ENCODE peak calls at places on chromosomes 11 and 22, in four cellular contexts. A, O, T and X are unnamed samples.
A peak's percentile ranks its signal among the peaks of the same experiment; 100 is the strongest.

GRCh38 chr11:125833016-125833415 is at the start of gene PATE4:
- DNase-seq in A (no peak), O (no peak), T (no peak), X (no peak)

GRCh38 chr22:46171940-46172339 is 21.6 kb downstream of the PPARA start:
- DNase-seq in A (peak; percentile 51), O (no peak), T (peak; percentile 79), X (no peak)

GRCh38 chr22:32127904-32128303 is 31.2 kb downstream of the C22orf42 start:
- DNase-seq in A (no peak), O (no peak), T (no peak), X (no peak)

GRCh38 chr11:110850846-110851245 is 138.6 kb upstream of the ARHGAP20 start:
- DNase-seq in A (no peak), O (no peak), T (no peak), X (no peak)

GRCh38 chr11:4025957-4026324 is 68.7 kb upstream of the RRM1 start:
- DNase-seq in A (peak; percentile 28), O (no peak), T (no peak), X (no peak)

GRCh38 chr11:1202154-1202775 is 20.6 kb upstream of the MUC5B start:
- DNase-seq in A (no peak), O (no peak), T (no peak), X (no peak)

GRCh38 chr11:19628018-19628417 is 84.6 kb upstream of the NAV2 start:
- DNase-seq in A (peak; percentile 76), O (no peak), T (no peak), X (peak; percentile 13)

GRCh38 chr11:2522636-2523255 is 77.9 kb downstream of the KCNQ1 start:
- DNase-seq in A (no peak), O (no peak), T (peak; percentile 1), X (no peak)

GRCh38 chr11:15742626-15743243 is 613.6 kb downstream of the SOX6 start:
- DNase-seq in A (no peak), O (no peak), T (peak; percentile 41), X (no peak)

GRCh38 chr22:40418366-40419201 is 48.2 kb downstream of the SGSM3 start:
- DNase-seq in A (peak; percentile 56), O (no peak), T (no peak), X (no peak)

GRCh38 chr11:40293655-40294342 is 1165.7 kb downstream of the LRRC4C start:
- DNase-seq in A (peak; percentile 96), O (no peak), T (peak; percentile 51), X (peak; percentile 56)

GRCh38 chr22:33539902-33540751 is 380.1 kb downstream of the LARGE1 start:
- DNase-seq in A (peak; percentile 12), O (no peak), T (peak; percentile 75), X (peak; percentile 37)

GRCh38 chr11:109306322-109306721 is 115.7 kb upstream of the C11orf87 start:
- DNase-seq in A (no peak), O (no peak), T (no peak), X (no peak)

DNA sequence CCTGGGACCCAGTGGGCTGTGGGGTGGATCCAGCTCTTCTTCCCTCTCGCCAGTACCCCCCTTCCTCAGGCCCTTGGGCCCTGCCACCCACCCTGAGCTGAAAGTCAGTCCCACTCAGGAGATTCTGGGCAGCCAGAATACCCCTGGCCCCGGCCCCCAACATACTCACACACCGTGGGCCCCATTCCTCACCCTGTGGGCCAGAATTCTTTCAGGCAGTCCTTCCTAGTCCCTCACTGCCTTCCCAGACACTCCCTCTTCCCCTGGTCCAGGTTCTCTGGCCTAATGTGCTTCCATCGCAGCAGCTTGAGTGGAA is 3.2 kb upstream of the POLD4 start:
- DNase-seq in A (no peak), O (no peak), T (no peak), X (no peak)
- H3K4me3 ChIP-seq in A (no peak overlapping the region), O (no peak overlapping the region), T (no peak overlapping the region), X (no peak overlapping the region)

GRCh38 chr11:58923300-58923788 is 15.9 kb upstream of the GLYATL1 start:
- DNase-seq in A (peak; percentile 37), O (no peak), T (peak; percentile 20), X (no peak)
- TF ChIP-seq CTCF in A (peak; percentile 38), O (peak; percentile 25), T (no peak), X (peak; percentile 41)

GRCh38 chr22:44245438-44245837 is 64.7 kb downstream of the PARVG start:
- DNase-seq in A (no peak), O (no peak), T (no peak), X (no peak)

GRCh38 chr22:44247346-44247745 is 65.4 kb downstream of the SHISAL1 start:
- DNase-seq in A (no peak), O (no peak), T (no peak), X (no peak)

GRCh38 chr22:44244265-44244822 is 63.6 kb downstream of the PARVG start:
- DNase-seq in A (no peak), O (no peak), T (no peak), X (no peak)

GRCh38 chr22:44246615-44247326 is 66.0 kb downstream of the SHISAL1 start:
- DNase-seq in A (no peak), O (no peak), T (no peak), X (no peak)

GRCh38 chr22:44245867-44246266 is 65.1 kb downstream of the PARVG start:
- DNase-seq in A (no peak), O (no peak), T (no peak), X (no peak)
- H3K4me3 ChIP-seq in A (no peak overlapping the region), O (no peak overlapping the region), T (no peak overlapping the region), X (no peak overlapping the region)

GRCh38 chr11:10761085-10761698 is 10.1 kb downstream of the CTR9 start:
- DNase-seq in A (no peak), O (no peak), T (no peak), X (no peak)

GRCh38 chr11:10763766-10764165 is 12.7 kb downstream of the CTR9 start:
- DNase-seq in A (no peak), O (no peak), T (no peak), X (no peak)

GRCh38 chr11:10762185-10762584 is 11.1 kb downstream of the CTR9 start:
- DNase-seq in A (no peak), O (no peak), T (no peak), X (no peak)

GRCh38 chr11:10762913-10763421 is 11.9 kb downstream of the CTR9 start:
- DNase-seq in A (no peak), O (no peak), T (no peak), X (no peak)

GRCh38 chr11:10758959-10759358 is 7.9 kb downstream of the CTR9 start:
- DNase-seq in A (no peak), O (no peak), T (no peak), X (no peak)
- TF ChIP-seq CTCF in A (no peak), O (no peak), T (no peak), X (peak; percentile 28)